ENCODE peak calls at places on chromosomes 7 and 10, in seven cellular contexts. K, F, M, S, Z, N and U are unnamed samples.

GRCh38 chr7:46949270-46949931 is 632.5 kb downstream of the TNS3 start:
- DNase-seq in K (no peak), F (no peak), M (no peak), S (no peak), Z (no peak), N (no peak), U (no peak)

GRCh38 chr10:116005301-116005700 is 267.7 kb downstream of the GFRA1 start:
- DNase-seq in K (no peak), F (no peak), M (no peak), S (no peak), Z (no peak), N (no peak), U (no peak)

GRCh38 chr10:28444031-28444430 is 88.9 kb upstream of the WAC start:
- DNase-seq in K (no peak), F (no peak), M (no peak), S (no peak), Z (no peak), N (no peak), U (no peak)

GRCh38 chr7:99036531-99037175 is 107.3 kb downstream of the SMURF1 start:
- DNase-seq in K (peak; percentile 48), F (peak; percentile 43), M (peak; percentile 9), S (peak; percentile 50), Z (no peak), N (no peak), U (no peak)

GRCh38 chr7:348480-348844 is 58.5 kb downstream of the FOXL3 start:
- DNase-seq in K (no peak), F (no peak), M (no peak), S (no peak), Z (no peak), N (no peak), U (no peak)

GRCh38 chr10:119135517-119135890 is 30.0 kb downstream of the SFXN4 start:
- DNase-seq in K (peak; percentile 21), F (no peak), M (no peak), S (no peak), Z (no peak), N (no peak), U (no peak)

GRCh38 chr7:132145466-132145865 is 430.8 kb downstream of the PLXNA4 start:
- DNase-seq in K (peak; percentile 31), F (peak; percentile 93), M (peak; percentile 76), S (peak; percentile 79), Z (no peak), N (no peak), U (no peak)

GRCh38 chr7:129832701-129833227 is 120.0 kb downstream of the UBE2H start:
- DNase-seq in K (no peak), F (no peak), M (no peak), S (no peak), Z (no peak), N (no peak), U (no peak)

GRCh38 chr7:134866581-134866980 is 87.1 kb downstream of the CALD1 start:
- DNase-seq in K (no peak), F (peak; percentile 68), M (no peak), S (no peak), Z (no peak), N (no peak), U (no peak)

GRCh38 chr7:34430456-34430855 is 227.6 kb upstream of the NPSR1 start:
- DNase-seq in K (no peak), F (peak; percentile 34), M (no peak), S (peak; percentile 46), Z (no peak), N (no peak), U (no peak)

GRCh38 chr7:44201813-44202212 is 1.0 kb downstream of the YKT6 start:
- DNase-seq in K (no peak), F (peak; percentile 27), M (no peak), S (no peak), Z (no peak), N (no peak), U (no peak)